ENCODE peak calls at places on chromosomes 3 and 15, in four cellular contexts. One of them, this sample, is unnamed.

GRCh38 chr3:149593416-149594160 is 64.2 kb downstream of the WWTR1 start:
- DNase-seq in posterior vena cava: no peak
- DNase-seq in stimulated activated CD4-positive, alpha-beta T cell treated with anti-CD3 and anti-CD28 coated beads, Interleukin-1b, Interleukin-23, amount 100 ng/mL, for 1 hour: no peak
- DNase-seq in activated T-helper 1 cell treated with anti-CD3 and anti-CD28 coated beads, Interleukin-12 subunit alpha, Interleukin-12 subunit beta, Interleukin-2, Interleukin-4 antibody, amounts not matched to agents 30 ng/mL and 10 ng/mL and 1 ng/mL, durations not matched to agents 14 hours and 24 hours and 36 hours: no peak
- DNase-seq in this sample: no peak

GRCh38 chr15:47293763-47294162 is 423.5 kb upstream of the SEMA6D start:
- DNase-seq in posterior vena cava: peak
- DNase-seq in activated T-helper 1 cell treated with anti-CD3 and anti-CD28 coated beads, Interleukin-12 subunit alpha, Interleukin-12 subunit beta, Interleukin-2, Interleukin-4 antibody, amounts not matched to agents 30 ng/mL and 10 ng/mL and 1 ng/mL, durations not matched to agents 14 hours and 24 hours and 36 hours: no peak
- DNase-seq in stimulated activated CD4-positive, alpha-beta T cell treated with anti-CD3 and anti-CD28 coated beads, Interleukin-1b, Interleukin-23, amount 100 ng/mL, for 1 hour: no peak
- DNase-seq in this sample: no peak

GRCh38 chr3:18812316-18812715 is 336.0 kb upstream of the KCNH8 start:
- DNase-seq in posterior vena cava: no peak
- DNase-seq in stimulated activated CD4-positive, alpha-beta T cell treated with anti-CD3 and anti-CD28 coated beads, Interleukin-1b, Interleukin-23, amount 100 ng/mL, for 1 hour: no peak
- DNase-seq in activated T-helper 1 cell treated with anti-CD3 and anti-CD28 coated beads, Interleukin-12 subunit alpha, Interleukin-12 subunit beta, Interleukin-2, Interleukin-4 antibody, amounts not matched to agents 30 ng/mL and 10 ng/mL and 1 ng/mL, durations not matched to agents 14 hours and 24 hours and 36 hours: no peak
- DNase-seq in this sample: no peak

GRCh38 chr3:3799173-3800075 is at the start of gene LRRN1:
- DNase-seq in posterior vena cava: peak
- DNase-seq in activated T-helper 1 cell treated with anti-CD3 and anti-CD28 coated beads, Interleukin-12 subunit alpha, Interleukin-12 subunit beta, Interleukin-2, Interleukin-4 antibody, amounts not matched to agents 30 ng/mL and 10 ng/mL and 1 ng/mL, durations not matched to agents 14 hours and 24 hours and 36 hours: no peak
- DNase-seq in stimulated activated CD4-positive, alpha-beta T cell treated with anti-CD3 and anti-CD28 coated beads, Interleukin-1b, Interleukin-23, amount 100 ng/mL, for 1 hour: no peak
- DNase-seq in this sample: no peak

GRCh38 chr15:57158997-57159668 is 217.2 kb upstream of the CGNL1 start:
- DNase-seq in posterior vena cava: no peak
- DNase-seq in activated T-helper 1 cell treated with anti-CD3 and anti-CD28 coated beads, Interleukin-12 subunit alpha, Interleukin-12 subunit beta, Interleukin-2, Interleukin-4 antibody, amounts not matched to agents 30 ng/mL and 10 ng/mL and 1 ng/mL, durations not matched to agents 14 hours and 24 hours and 36 hours: no peak
- DNase-seq in stimulated activated CD4-positive, alpha-beta T cell treated with anti-CD3 and anti-CD28 coated beads, Interleukin-1b, Interleukin-23, amount 100 ng/mL, for 1 hour: no peak
- DNase-seq in this sample: no peak

GRCh38 chr3:64278631-64279030 is 53.4 kb upstream of the PRICKLE2 start:
- DNase-seq in activated T-helper 1 cell treated with anti-CD3 and anti-CD28 coated beads, Interleukin-12 subunit alpha, Interleukin-12 subunit beta, Interleukin-2, Interleukin-4 antibody, amounts not matched to agents 30 ng/mL and 10 ng/mL and 1 ng/mL, durations not matched to agents 14 hours and 24 hours and 36 hours: no peak
- DNase-seq in stimulated activated CD4-positive, alpha-beta T cell treated with anti-CD3 and anti-CD28 coated beads, Interleukin-1b, Interleukin-23, amount 100 ng/mL, for 1 hour: no peak
- DNase-seq in posterior vena cava: no peak
- DNase-seq in this sample: no peak

GRCh38 chr15:70490838-70491155 is 272.6 kb downstream of the UACA start:
- DNase-seq in posterior vena cava: peak
- DNase-seq in stimulated activated CD4-positive, alpha-beta T cell treated with anti-CD3 and anti-CD28 coated beads, Interleukin-1b, Interleukin-23, amount 100 ng/mL, for 1 hour: no peak
- DNase-seq in activated T-helper 1 cell treated with anti-CD3 and anti-CD28 coated beads, Interleukin-12 subunit alpha, Interleukin-12 subunit beta, Interleukin-2, Interleukin-4 antibody, amounts not matched to agents 30 ng/mL and 10 ng/mL and 1 ng/mL, durations not matched to agents 14 hours and 24 hours and 36 hours: no peak
- DNase-seq in this sample: no peak

GRCh38 chr15:44706946-44707636 is 4.0 kb downstream of the PATL2 start:
- DNase-seq in stimulated activated CD4-positive, alpha-beta T cell treated with anti-CD3 and anti-CD28 coated beads, Interleukin-1b, Interleukin-23, amount 100 ng/mL, for 1 hour: no peak
- DNase-seq in activated T-helper 1 cell treated with anti-CD3 and anti-CD28 coated beads, Interleukin-12 subunit alpha, Interleukin-12 subunit beta, Interleukin-2, Interleukin-4 antibody, amounts not matched to agents 30 ng/mL and 10 ng/mL and 1 ng/mL, durations not matched to agents 14 hours and 24 hours and 36 hours: no peak
- DNase-seq in posterior vena cava: no peak
- DNase-seq in this sample: no peak

GRCh38 chr15:95990833-95991232 is 339.7 kb upstream of the NR2F2 start:
- DNase-seq in activated T-helper 1 cell treated with anti-CD3 and anti-CD28 coated beads, Interleukin-12 subunit alpha, Interleukin-12 subunit beta, Interleukin-2, Interleukin-4 antibody, amounts not matched to agents 30 ng/mL and 10 ng/mL and 1 ng/mL, durations not matched to agents 14 hours and 24 hours and 36 hours: no peak
- DNase-seq in posterior vena cava: no peak
- DNase-seq in stimulated activated CD4-positive, alpha-beta T cell treated with anti-CD3 and anti-CD28 coated beads, Interleukin-1b, Interleukin-23, amount 100 ng/mL, for 1 hour: no peak
- DNase-seq in this sample: no peak

GRCh38 chr3:46993986-46994385 is 14.5 kb downstream of the NBEAL2 start:
- DNase-seq in posterior vena cava: no peak
- DNase-seq in stimulated activated CD4-positive, alpha-beta T cell treated with anti-CD3 and anti-CD28 coated beads, Interleukin-1b, Interleukin-23, amount 100 ng/mL, for 1 hour: no peak
- DNase-seq in activated T-helper 1 cell treated with anti-CD3 and anti-CD28 coated beads, Interleukin-12 subunit alpha, Interleukin-12 subunit beta, Interleukin-2, Interleukin-4 antibody, amounts not matched to agents 30 ng/mL and 10 ng/mL and 1 ng/mL, durations not matched to agents 14 hours and 24 hours and 36 hours: no peak
- DNase-seq in this sample: no peak

GRCh38 chr15:81362790-81363189 is 11.2 kb downstream of the TMC3 start:
- DNase-seq in posterior vena cava: no peak
- DNase-seq in activated T-helper 1 cell treated with anti-CD3 and anti-CD28 coated beads, Interleukin-12 subunit alpha, Interleukin-12 subunit beta, Interleukin-2, Interleukin-4 antibody, amounts not matched to agents 30 ng/mL and 10 ng/mL and 1 ng/mL, durations not matched to agents 14 hours and 24 hours and 36 hours: no peak
- DNase-seq in stimulated activated CD4-positive, alpha-beta T cell treated with anti-CD3 and anti-CD28 coated beads, Interleukin-1b, Interleukin-23, amount 100 ng/mL, for 1 hour: no peak
- DNase-seq in this sample: no peak

GRCh38 chr3:51798561-51798960 is 19.5 kb upstream of the IQCF6 start:
- DNase-seq in posterior vena cava: no peak
- DNase-seq in activated T-helper 1 cell treated with anti-CD3 and anti-CD28 coated beads, Interleukin-12 subunit alpha, Interleukin-12 subunit beta, Interleukin-2, Interleukin-4 antibody, amounts not matched to agents 30 ng/mL and 10 ng/mL and 1 ng/mL, durations not matched to agents 14 hours and 24 hours and 36 hours: no peak
- DNase-seq in stimulated activated CD4-positive, alpha-beta T cell treated with anti-CD3 and anti-CD28 coated beads, Interleukin-1b, Interleukin-23, amount 100 ng/mL, for 1 hour: no peak
- DNase-seq in this sample: no peak

GRCh38 chr15:59388670-59389069 is 16.0 kb upstream of the MYO1E start:
- DNase-seq in stimulated activated CD4-positive, alpha-beta T cell treated with anti-CD3 and anti-CD28 coated beads, Interleukin-1b, Interleukin-23, amount 100 ng/mL, for 1 hour: no peak
- DNase-seq in posterior vena cava: no peak
- DNase-seq in activated T-helper 1 cell treated with anti-CD3 and anti-CD28 coated beads, Interleukin-12 subunit alpha, Interleukin-12 subunit beta, Interleukin-2, Interleukin-4 antibody, amounts not matched to agents 30 ng/mL and 10 ng/mL and 1 ng/mL, durations not matched to agents 14 hours and 24 hours and 36 hours: no peak
- DNase-seq in this sample: no peak

GRCh38 chr15:76335851-76336253 is 721 bp upstream of the ISL2 start:
- DNase-seq in stimulated activated CD4-positive, alpha-beta T cell treated with anti-CD3 and anti-CD28 coated beads, Interleukin-1b, Interleukin-23, amount 100 ng/mL, for 1 hour: no peak
- DNase-seq in posterior vena cava: no peak
- DNase-seq in activated T-helper 1 cell treated with anti-CD3 and anti-CD28 coated beads, Interleukin-12 subunit alpha, Interleukin-12 subunit beta, Interleukin-2, Interleukin-4 antibody, amounts not matched to agents 30 ng/mL and 10 ng/mL and 1 ng/mL, durations not matched to agents 14 hours and 24 hours and 36 hours: no peak
- DNase-seq in this sample: no peak

GRCh38 chr15:90101130-90101968 is 919 bp downstream of the IDH2 start:
- DNase-seq in stimulated activated CD4-positive, alpha-beta T cell treated with anti-CD3 and anti-CD28 coated beads, Interleukin-1b, Interleukin-23, amount 100 ng/mL, for 1 hour: no peak
- DNase-seq in activated T-helper 1 cell treated with anti-CD3 and anti-CD28 coated beads, Interleukin-12 subunit alpha, Interleukin-12 subunit beta, Interleukin-2, Interleukin-4 antibody, amounts not matched to agents 30 ng/mL and 10 ng/mL and 1 ng/mL, durations not matched to agents 14 hours and 24 hours and 36 hours: no peak
- DNase-seq in posterior vena cava: peak
- DNase-seq in this sample: no peak

GRCh38 chr3:42179110-42179725 is 86.8 kb downstream of the CCK start:
- DNase-seq in activated T-helper 1 cell treated with anti-CD3 and anti-CD28 coated beads, Interleukin-12 subunit alpha, Interleukin-12 subunit beta, Interleukin-2, Interleukin-4 antibody, amounts not matched to agents 30 ng/mL and 10 ng/mL and 1 ng/mL, durations not matched to agents 14 hours and 24 hours and 36 hours: no peak
- DNase-seq in stimulated activated CD4-positive, alpha-beta T cell treated with anti-CD3 and anti-CD28 coated beads, Interleukin-1b, Interleukin-23, amount 100 ng/mL, for 1 hour: no peak
- DNase-seq in posterior vena cava: no peak
- DNase-seq in this sample: no peak

GRCh38 chr3:187040637-187041361 is 98.5 kb downstream of the RPL39L start:
- DNase-seq in stimulated activated CD4-positive, alpha-beta T cell treated with anti-CD3 and anti-CD28 coated beads, Interleukin-1b, Interleukin-23, amount 100 ng/mL, for 1 hour: no peak
- DNase-seq in posterior vena cava: no peak
- DNase-seq in activated T-helper 1 cell treated with anti-CD3 and anti-CD28 coated beads, Interleukin-12 subunit alpha, Interleukin-12 subunit beta, Interleukin-2, Interleukin-4 antibody, amounts not matched to agents 30 ng/mL and 10 ng/mL and 1 ng/mL, durations not matched to agents 14 hours and 24 hours and 36 hours: no peak
- DNase-seq in this sample: no peak

GRCh38 chr3:23959147-23959900 is 14.2 kb downstream of the NR1D2 start:
- DNase-seq in stimulated activated CD4-positive, alpha-beta T cell treated with anti-CD3 and anti-CD28 coated beads, Interleukin-1b, Interleukin-23, amount 100 ng/mL, for 1 hour: no peak
- DNase-seq in activated T-helper 1 cell treated with anti-CD3 and anti-CD28 coated beads, Interleukin-12 subunit alpha, Interleukin-12 subunit beta, Interleukin-2, Interleukin-4 antibody, amounts not matched to agents 30 ng/mL and 10 ng/mL and 1 ng/mL, durations not matched to agents 14 hours and 24 hours and 36 hours: no peak
- DNase-seq in posterior vena cava: no peak
- DNase-seq in this sample: no peak

GRCh38 chr3:25856902-25857518 is 67.1 kb downstream of the OXSM start:
- DNase-seq in activated T-helper 1 cell treated with anti-CD3 and anti-CD28 coated beads, Interleukin-12 subunit alpha, Interleukin-12 subunit beta, Interleukin-2, Interleukin-4 antibody, amounts not matched to agents 30 ng/mL and 10 ng/mL and 1 ng/mL, durations not matched to agents 14 hours and 24 hours and 36 hours: no peak
- DNase-seq in stimulated activated CD4-positive, alpha-beta T cell treated with anti-CD3 and anti-CD28 coated beads, Interleukin-1b, Interleukin-23, amount 100 ng/mL, for 1 hour: no peak
- DNase-seq in posterior vena cava: no peak
- DNase-seq in this sample: no peak

GRCh38 chr3:46891132-46891531 is 13.6 kb downstream of the PTH1R start:
- DNase-seq in posterior vena cava: no peak
- DNase-seq in activated T-helper 1 cell treated with anti-CD3 and anti-CD28 coated beads, Interleukin-12 subunit alpha, Interleukin-12 subunit beta, Interleukin-2, Interleukin-4 antibody, amounts not matched to agents 30 ng/mL and 10 ng/mL and 1 ng/mL, durations not matched to agents 14 hours and 24 hours and 36 hours: no peak
- DNase-seq in stimulated activated CD4-positive, alpha-beta T cell treated with anti-CD3 and anti-CD28 coated beads, Interleukin-1b, Interleukin-23, amount 100 ng/mL, for 1 hour: no peak
- DNase-seq in this sample: no peak

GRCh38 chr15:62472616-62473299 is 307.7 kb upstream of the C2CD4B start:
- DNase-seq in posterior vena cava: peak
- DNase-seq in stimulated activated CD4-positive, alpha-beta T cell treated with anti-CD3 and anti-CD28 coated beads, Interleukin-1b, Interleukin-23, amount 100 ng/mL, for 1 hour: no peak
- DNase-seq in activated T-helper 1 cell treated with anti-CD3 and anti-CD28 coated beads, Interleukin-12 subunit alpha, Interleukin-12 subunit beta, Interleukin-2, Interleukin-4 antibody, amounts not matched to agents 30 ng/mL and 10 ng/mL and 1 ng/mL, durations not matched to agents 14 hours and 24 hours and 36 hours: no peak
- DNase-seq in this sample: no peak

GRCh38 chr15:70976856-70977255 is 84.2 kb downstream of the LRRC49 start:
- DNase-seq in posterior vena cava: no peak
- DNase-seq in activated T-helper 1 cell treated with anti-CD3 and anti-CD28 coated beads, Interleukin-12 subunit alpha, Interleukin-12 subunit beta, Interleukin-2, Interleukin-4 antibody, amounts not matched to agents 30 ng/mL and 10 ng/mL and 1 ng/mL, durations not matched to agents 14 hours and 24 hours and 36 hours: no peak
- DNase-seq in stimulated activated CD4-positive, alpha-beta T cell treated with anti-CD3 and anti-CD28 coated beads, Interleukin-1b, Interleukin-23, amount 100 ng/mL, for 1 hour: no peak
- DNase-seq in this sample: no peak

GRCh38 chr3:49803464-49804140 is 541 bp downstream of the INKA1 start:
- DNase-seq in stimulated activated CD4-positive, alpha-beta T cell treated with anti-CD3 and anti-CD28 coated beads, Interleukin-1b, Interleukin-23, amount 100 ng/mL, for 1 hour: peak
- DNase-seq in activated T-helper 1 cell treated with anti-CD3 and anti-CD28 coated beads, Interleukin-12 subunit alpha, Interleukin-12 subunit beta, Interleukin-2, Interleukin-4 antibody, amounts not matched to agents 30 ng/mL and 10 ng/mL and 1 ng/mL, durations not matched to agents 14 hours and 24 hours and 36 hours: no peak
- DNase-seq in posterior vena cava: no peak
- DNase-seq in this sample: no peak

GRCh38 chr3:191962324-191962723 is 501.4 kb downstream of the PYDC2 start:
- DNase-seq in activated T-helper 1 cell treated with anti-CD3 and anti-CD28 coated beads, Interleukin-12 subunit alpha, Interleukin-12 subunit beta, Interleukin-2, Interleukin-4 antibody, amounts not matched to agents 30 ng/mL and 10 ng/mL and 1 ng/mL, durations not matched to agents 14 hours and 24 hours and 36 hours: no peak
- DNase-seq in stimulated activated CD4-positive, alpha-beta T cell treated with anti-CD3 and anti-CD28 coated beads, Interleukin-1b, Interleukin-23, amount 100 ng/mL, for 1 hour: no peak
- DNase-seq in posterior vena cava: no peak
- DNase-seq in this sample: no peak

GRCh38 chr3:38601971-38602550 is 47.4 kb downstream of the SCN5A start:
- DNase-seq in activated T-helper 1 cell treated with anti-CD3 and anti-CD28 coated beads, Interleukin-12 subunit alpha, Interleukin-12 subunit beta, Interleukin-2, Interleukin-4 antibody, amounts not matched to agents 30 ng/mL and 10 ng/mL and 1 ng/mL, durations not matched to agents 14 hours and 24 hours and 36 hours: no peak
- DNase-seq in stimulated activated CD4-positive, alpha-beta T cell treated with anti-CD3 and anti-CD28 coated beads, Interleukin-1b, Interleukin-23, amount 100 ng/mL, for 1 hour: no peak
- DNase-seq in posterior vena cava: peak
- DNase-seq in this sample: no peak

GRCh38 chr3:117435481-117435880 is 725.9 kb downstream of the TUSC7 start:
- DNase-seq in stimulated activated CD4-positive, alpha-beta T cell treated with anti-CD3 and anti-CD28 coated beads, Interleukin-1b, Interleukin-23, amount 100 ng/mL, for 1 hour: no peak
- DNase-seq in posterior vena cava: no peak
- DNase-seq in activated T-helper 1 cell treated with anti-CD3 and anti-CD28 coated beads, Interleukin-12 subunit alpha, Interleukin-12 subunit beta, Interleukin-2, Interleukin-4 antibody, amounts not matched to agents 30 ng/mL and 10 ng/mL and 1 ng/mL, durations not matched to agents 14 hours and 24 hours and 36 hours: no peak
- DNase-seq in this sample: no peak

GRCh38 chr3:190124067-190124466 is 3.4 kb upstream of the P3H2 start:
- DNase-seq in stimulated activated CD4-positive, alpha-beta T cell treated with anti-CD3 and anti-CD28 coated beads, Interleukin-1b, Interleukin-23, amount 100 ng/mL, for 1 hour: no peak
- DNase-seq in posterior vena cava: no peak
- DNase-seq in activated T-helper 1 cell treated with anti-CD3 and anti-CD28 coated beads, Interleukin-12 subunit alpha, Interleukin-12 subunit beta, Interleukin-2, Interleukin-4 antibody, amounts not matched to agents 30 ng/mL and 10 ng/mL and 1 ng/mL, durations not matched to agents 14 hours and 24 hours and 36 hours: no peak
- DNase-seq in this sample: no peak

GRCh38 chr15:66707310-66708160 is 5.5 kb downstream of the SMAD6 start:
- DNase-seq in posterior vena cava: no peak
- DNase-seq in activated T-helper 1 cell treated with anti-CD3 and anti-CD28 coated beads, Interleukin-12 subunit alpha, Interleukin-12 subunit beta, Interleukin-2, Interleukin-4 antibody, amounts not matched to agents 30 ng/mL and 10 ng/mL and 1 ng/mL, durations not matched to agents 14 hours and 24 hours and 36 hours: no peak
- DNase-seq in stimulated activated CD4-positive, alpha-beta T cell treated with anti-CD3 and anti-CD28 coated beads, Interleukin-1b, Interleukin-23, amount 100 ng/mL, for 1 hour: no peak
- DNase-seq in this sample: no peak

GRCh38 chr3:120435621-120436020 is 15.2 kb downstream of the FSTL1 start:
- DNase-seq in activated T-helper 1 cell treated with anti-CD3 and anti-CD28 coated beads, Interleukin-12 subunit alpha, Interleukin-12 subunit beta, Interleukin-2, Interleukin-4 antibody, amounts not matched to agents 30 ng/mL and 10 ng/mL and 1 ng/mL, durations not matched to agents 14 hours and 24 hours and 36 hours: no peak
- DNase-seq in posterior vena cava: no peak
- DNase-seq in stimulated activated CD4-positive, alpha-beta T cell treated with anti-CD3 and anti-CD28 coated beads, Interleukin-1b, Interleukin-23, amount 100 ng/mL, for 1 hour: no peak
- DNase-seq in this sample: no peak

GRCh38 chr3:74643636-74644035 is 29.2 kb upstream of the CNTN3 start:
- DNase-seq in stimulated activated CD4-positive, alpha-beta T cell treated with anti-CD3 and anti-CD28 coated beads, Interleukin-1b, Interleukin-23, amount 100 ng/mL, for 1 hour: no peak
- DNase-seq in posterior vena cava: no peak
- DNase-seq in activated T-helper 1 cell treated with anti-CD3 and anti-CD28 coated beads, Interleukin-12 subunit alpha, Interleukin-12 subunit beta, Interleukin-2, Interleukin-4 antibody, amounts not matched to agents 30 ng/mL and 10 ng/mL and 1 ng/mL, durations not matched to agents 14 hours and 24 hours and 36 hours: no peak
- DNase-seq in this sample: no peak

GRCh38 chr15:78808550-78808949 is 2.7 kb downstream of the ADAMTS7 start:
- DNase-seq in stimulated activated CD4-positive, alpha-beta T cell treated with anti-CD3 and anti-CD28 coated beads, Interleukin-1b, Interleukin-23, amount 100 ng/mL, for 1 hour: no peak
- DNase-seq in activated T-helper 1 cell treated with anti-CD3 and anti-CD28 coated beads, Interleukin-12 subunit alpha, Interleukin-12 subunit beta, Interleukin-2, Interleukin-4 antibody, amounts not matched to agents 30 ng/mL and 10 ng/mL and 1 ng/mL, durations not matched to agents 14 hours and 24 hours and 36 hours: peak
- DNase-seq in posterior vena cava: no peak
- DNase-seq in this sample: no peak

GRCh38 chr3:128400683-128401082 is 66.0 kb downstream of the DNAJB8 start:
- DNase-seq in activated T-helper 1 cell treated with anti-CD3 and anti-CD28 coated beads, Interleukin-12 subunit alpha, Interleukin-12 subunit beta, Interleukin-2, Interleukin-4 antibody, amounts not matched to agents 30 ng/mL and 10 ng/mL and 1 ng/mL, durations not matched to agents 14 hours and 24 hours and 36 hours: no peak
- DNase-seq in stimulated activated CD4-positive, alpha-beta T cell treated with anti-CD3 and anti-CD28 coated beads, Interleukin-1b, Interleukin-23, amount 100 ng/mL, for 1 hour: no peak
- DNase-seq in posterior vena cava: no peak
- DNase-seq in this sample: no peak

GRCh38 chr15:57307527-57308193 is 68.6 kb upstream of the CGNL1 start:
- DNase-seq in stimulated activated CD4-positive, alpha-beta T cell treated with anti-CD3 and anti-CD28 coated beads, Interleukin-1b, Interleukin-23, amount 100 ng/mL, for 1 hour: no peak
- DNase-seq in activated T-helper 1 cell treated with anti-CD3 and anti-CD28 coated beads, Interleukin-12 subunit alpha, Interleukin-12 subunit beta, Interleukin-2, Interleukin-4 antibody, amounts not matched to agents 30 ng/mL and 10 ng/mL and 1 ng/mL, durations not matched to agents 14 hours and 24 hours and 36 hours: no peak
- DNase-seq in posterior vena cava: no peak
- DNase-seq in this sample: peak

GRCh38 chr15:25859838-25860645 is 3.1 kb downstream of the ATP10A start:
- DNase-seq in activated T-helper 1 cell treated with anti-CD3 and anti-CD28 coated beads, Interleukin-12 subunit alpha, Interleukin-12 subunit beta, Interleukin-2, Interleukin-4 antibody, amounts not matched to agents 30 ng/mL and 10 ng/mL and 1 ng/mL, durations not matched to agents 14 hours and 24 hours and 36 hours: peak
- DNase-seq in stimulated activated CD4-positive, alpha-beta T cell treated with anti-CD3 and anti-CD28 coated beads, Interleukin-1b, Interleukin-23, amount 100 ng/mL, for 1 hour: no peak
- DNase-seq in posterior vena cava: no peak
- DNase-seq in this sample: no peak

GRCh38 chr3:179037361-179037760 is 34.2 kb downstream of the ZMAT3 start:
- DNase-seq in stimulated activated CD4-positive, alpha-beta T cell treated with anti-CD3 and anti-CD28 coated beads, Interleukin-1b, Interleukin-23, amount 100 ng/mL, for 1 hour: no peak
- DNase-seq in activated T-helper 1 cell treated with anti-CD3 and anti-CD28 coated beads, Interleukin-12 subunit alpha, Interleukin-12 subunit beta, Interleukin-2, Interleukin-4 antibody, amounts not matched to agents 30 ng/mL and 10 ng/mL and 1 ng/mL, durations not matched to agents 14 hours and 24 hours and 36 hours: peak
- DNase-seq in posterior vena cava: peak
- DNase-seq in this sample: no peak

GRCh38 chr3:159783780-159784747 is 204.6 kb upstream of the IL12A start:
- DNase-seq in posterior vena cava: no peak
- DNase-seq in activated T-helper 1 cell treated with anti-CD3 and anti-CD28 coated beads, Interleukin-12 subunit alpha, Interleukin-12 subunit beta, Interleukin-2, Interleukin-4 antibody, amounts not matched to agents 30 ng/mL and 10 ng/mL and 1 ng/mL, durations not matched to agents 14 hours and 24 hours and 36 hours: no peak
- DNase-seq in stimulated activated CD4-positive, alpha-beta T cell treated with anti-CD3 and anti-CD28 coated beads, Interleukin-1b, Interleukin-23, amount 100 ng/mL, for 1 hour: no peak
- DNase-seq in this sample: no peak